ENCODE peak calls at places on chromosomes 12 and 14, in ten cellular contexts. G is GM12865, Q is esophagus squamous epithelium, R is thoracic aorta, O is heart left ventricle, U is astrocyte of the spinal cord, Y is AG10803, M is keratinocyte, E is AG09309, D is cardiac fibroblast. H is an unnamed sample.

GRCh38 chr12:118290130-118290529 is 82.6 kb downstream of the TAOK3 start:
- DNase-seq in G (no peak), Q (no peak), R (no peak), O (no peak), U (peak; percentile 15), Y (no peak), M (no peak), E (no peak), D (peak; percentile 15), H (peak; percentile 58)

GRCh38 chr14:58832010-58832409 is 194.2 kb downstream of the DACT1 start:
- DNase-seq in G (no peak), Q (no peak), R (no peak), O (no peak), U (no peak), Y (peak; percentile 12), M (no peak), E (no peak), D (no peak), H (peak; percentile 8)

GRCh38 chr14:30708157-30708556 is 86.0 kb downstream of the SCFD1 start:
- DNase-seq in G (no peak), Q (no peak), R (no peak), O (no peak), U (no peak), Y (no peak), M (no peak), E (no peak), D (no peak), H (no peak)

GRCh38 chr12:124185970-124186686 is 108.8 kb upstream of the RFLNA start:
- DNase-seq in G (no peak), Q (no peak), R (no peak), O (no peak), U (no peak), Y (no peak), M (no peak), E (no peak), D (no peak), H (no peak)

GRCh38 chr14:40393143-40393542 is 960.9 kb upstream of the FBXO33 start:
- DNase-seq in G (no peak), Q (no peak), R (no peak), O (no peak), U (no peak), Y (no peak), M (no peak), E (no peak), D (no peak), H (no peak)

GRCh38 chr12:89642959-89643358 is 65.7 kb downstream of the ATP2B1 start:
- DNase-seq in G (no peak), Q (no peak), R (no peak), O (no peak), U (no peak), Y (no peak), M (no peak), E (no peak), D (no peak), H (no peak)

GRCh38 chr14:65318636-65319506 is 93.7 kb upstream of the FUT8 start:
- DNase-seq in G (peak; percentile 86), Q (no peak), R (no peak), O (no peak), U (no peak), Y (no peak), M (no peak), E (no peak), D (no peak), H (no peak)

GRCh38 chr14:56115471-56115870 is 2.7 kb upstream of the PELI2 start:
- DNase-seq in G (no peak), Q (no peak), R (no peak), O (no peak), U (no peak), Y (no peak), M (no peak), E (no peak), D (no peak), H (no peak)

GRCh38 chr12:106000376-106001104 is 138.2 kb downstream of the NUAK1 start:
- DNase-seq in G (no peak), Q (no peak), R (no peak), O (no peak), U (no peak), Y (no peak), M (no peak), E (no peak), D (no peak), H (no peak)

GRCh38 chr14:35079742-35080141 is 33.7 kb downstream of the FAM177A1 start:
- DNase-seq in G (no peak), Q (no peak), R (no peak), O (no peak), U (no peak), Y (no peak), M (no peak), E (no peak), D (peak; percentile 10), H (no peak)

DNA sequence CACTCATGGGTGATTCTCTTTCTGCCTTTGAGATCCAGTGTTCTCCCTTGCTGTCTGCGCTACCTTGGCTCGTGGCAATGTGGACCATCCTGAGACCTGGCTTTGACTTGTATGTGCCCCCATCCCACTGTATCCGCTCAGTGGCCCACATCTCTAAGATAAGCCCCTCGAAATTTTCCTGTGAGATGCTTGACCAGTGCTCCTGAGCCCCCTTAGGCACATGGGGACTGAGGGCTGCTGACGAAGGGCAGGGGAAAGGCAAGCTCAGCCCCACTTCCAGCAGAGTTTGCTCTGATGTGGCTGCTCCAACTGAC is 1.5 kb upstream of the NINJ2 start:
- DNase-seq in G (no peak), Q (no peak), R (no peak), O (no peak), U (no peak), Y (no peak), M (no peak), E (no peak), D (no peak), H (no peak)
- H3K4me3 ChIP-seq in G (no peak overlapping the region), Q (no peak overlapping the region), R (no peak overlapping the region), O (no peak overlapping the region), U (no peak overlapping the region), Y (no peak overlapping the region), M (no peak overlapping the region), E (no peak overlapping the region), D (no peak overlapping the region), H (no peak overlapping the region)

GRCh38 chr12:5000204-5000603 is 43.5 kb upstream of the KCNA5 start:
- DNase-seq in G (no peak), Q (no peak), R (no peak), O (no peak), U (no peak), Y (no peak), M (no peak), E (no peak), D (no peak), H (no peak)
- TF ChIP-seq CTCF in G (no peak), Q (no peak), R (no peak), O (no peak), U (no peak), Y (no peak), M (no peak), E (no peak), D (no peak), H (peak; percentile 10)

DNA sequence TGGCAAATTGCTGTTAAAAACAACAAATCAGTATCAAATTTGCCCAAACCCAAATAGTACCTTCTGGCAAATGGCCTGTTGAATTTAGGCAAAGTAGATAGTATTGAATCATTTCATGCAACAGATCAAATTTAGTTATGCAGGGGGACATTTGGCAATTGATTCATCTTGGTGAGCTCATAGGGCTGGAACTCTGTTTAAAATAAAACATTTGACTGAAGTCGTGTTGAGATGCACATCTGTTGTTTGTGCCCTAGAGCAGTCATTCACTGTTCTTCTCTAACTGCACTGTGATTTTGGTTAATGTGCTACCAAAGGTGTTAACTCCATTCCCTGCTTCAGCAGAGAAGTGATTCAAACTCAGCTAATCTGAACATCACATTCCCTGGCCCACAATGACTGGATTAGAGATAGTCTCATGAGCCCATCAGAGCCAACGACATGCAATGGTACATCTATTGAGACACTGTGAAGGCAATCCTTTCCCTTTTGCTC is 44.0 kb upstream of the CSRP2 start:
- DNase-seq in G (no peak), Q (no peak), R (no peak), O (no peak), U (no peak), Y (no peak), M (no peak), E (no peak), D (no peak), H (peak; percentile 45)
- H3K4me3 ChIP-seq in G (no peak overlapping the region), Q (no peak overlapping the region), R (no peak overlapping the region), O (no peak overlapping the region), U (no peak overlapping the region), Y (no peak overlapping the region), M (no peak overlapping the region), E (no peak overlapping the region), D (no peak overlapping the region), H (no peak overlapping the region)

GRCh38 chr14:91375748-91376452 is 41.7 kb downstream of the CCDC88C start:
- DNase-seq in G (no peak), Q (no peak), R (no peak), O (no peak), U (no peak), Y (no peak), M (no peak), E (no peak), D (no peak), H (no peak)

GRCh38 chr14:91376547-91377477 is 40.8 kb downstream of the CCDC88C start:
- DNase-seq in G (peak; percentile 57), Q (no peak), R (no peak), O (no peak), U (no peak), Y (no peak), M (no peak), E (no peak), D (no peak), H (no peak)

GRCh38 chr14:91378945-91379932 is 38.4 kb downstream of the CCDC88C start:
- DNase-seq in G (no peak), Q (no peak), R (no peak), O (no peak), U (no peak), Y (no peak), M (no peak), E (no peak), D (no peak), H (no peak)

GRCh38 chr14:91380116-91380515 is 37.5 kb downstream of the CCDC88C start:
- DNase-seq in G (no peak), Q (no peak), R (no peak), O (no peak), U (no peak), Y (no peak), M (no peak), E (no peak), D (no peak), H (no peak)

DNA sequence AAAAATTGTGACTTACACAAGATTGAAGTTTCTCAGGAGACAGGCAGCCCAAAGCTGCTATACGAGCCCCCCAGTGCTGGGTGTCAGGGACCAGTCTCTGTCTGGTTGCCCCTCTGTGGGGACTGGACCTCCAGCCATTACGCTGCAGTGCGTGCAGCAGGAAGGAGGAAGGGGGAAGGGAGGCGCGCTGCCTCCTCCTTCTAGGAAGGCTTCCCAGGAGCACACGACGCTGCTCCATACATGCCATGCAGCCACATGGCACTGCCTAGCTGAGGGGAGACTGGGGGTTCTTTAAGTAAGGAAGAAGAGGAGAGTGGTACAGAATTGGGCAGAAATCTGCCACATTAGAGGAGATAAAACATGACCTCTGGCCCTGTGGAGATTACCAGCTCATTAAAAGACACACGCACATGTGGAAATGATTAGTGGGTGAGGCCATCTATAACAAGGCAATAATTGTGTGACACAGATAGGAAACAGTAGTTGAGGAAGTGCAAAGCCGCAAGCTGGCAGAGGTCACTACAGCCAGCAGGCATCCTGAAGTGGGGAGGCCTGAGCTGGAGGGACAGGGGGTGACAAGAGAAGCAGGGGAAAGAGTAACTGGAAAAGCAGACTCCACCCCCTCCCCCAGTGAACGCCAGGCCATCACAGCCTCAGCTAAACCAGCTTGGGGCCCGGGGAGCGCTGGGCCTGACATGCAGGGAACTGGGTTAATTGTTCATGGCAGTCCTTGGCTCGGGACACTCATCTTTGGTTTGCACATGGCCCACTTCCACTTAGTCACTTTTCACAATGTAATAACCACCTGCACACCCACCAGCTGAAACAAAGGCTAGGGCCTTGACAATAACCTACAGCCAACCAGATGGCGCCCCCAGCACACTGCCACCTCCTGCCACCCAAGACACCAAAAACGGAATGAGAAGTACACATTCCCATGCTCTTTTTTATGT is 39.6 kb downstream of the CCDC88C start:
- DNase-seq in G (peak; percentile 54), Q (no peak), R (no peak), O (no peak), U (no peak), Y (peak; percentile 38), M (no peak), E (no peak), D (no peak), H (peak; percentile 71)
- TF ChIP-seq CTCF in G (no peak), Q (no peak), R (no peak), O (no peak), U (no peak), Y (no peak), M (no peak), E (no peak), D (no peak), H (no peak)

H was measured in foreskin fibroblast.